ENCODE peak calls at places on chromosomes 4 and X, in seven cellular contexts. O is cardiac muscle cell; Q is iPS DF 6.9; Z is CD4-positive, CD25-positive, alpha-beta regulatory T cell; I is GM23338; H is upper lobe of left lung; J is DND-41. W is an unnamed sample.
A peak's percentile ranks its signal among the peaks of the same experiment; 100 is the strongest.

GRCh38 chrX:63784902-63785692 is at the start of gene ARHGEF9:
- DNase-seq in Z (no peak), I (peak; percentile 76), O (peak; percentile 8), H (peak; percentile 46), Q (peak; percentile 20), J (peak; percentile 60), W (no peak)

GRCh38 chrX:118226060-118226428 is 109.4 kb upstream of the KLHL13 start:
- DNase-seq in J (no peak), I (peak; percentile 16), H (no peak), Z (no peak), Q (no peak), O (peak; percentile 16), W (no peak)

GRCh38 chrX:16946971-16947562 is 609 bp downstream of the REPS2 start:
- DNase-seq in I (no peak), Z (no peak), Q (no peak), H (no peak), O (no peak), J (no peak), W (no peak)

GRCh38 chr4:154618708-154619315 is 6.4 kb upstream of the FGG start:
- DNase-seq in Z (peak; percentile 4), H (no peak), Q (peak; percentile 52), O (peak; percentile 62), I (peak; percentile 85), J (peak; percentile 63), W (peak; percentile 23)

GRCh38 chr4:147760695-147761094 is 28.8 kb downstream of the ARHGAP10 start:
- DNase-seq in I (no peak), J (no peak), H (no peak), O (no peak), Z (no peak), Q (no peak), W (no peak)

GRCh38 chr4:89273741-89274141 is 33.9 kb downstream of the GPRIN3 start:
- DNase-seq in Z (no peak), H (no peak), O (no peak), J (no peak), I (no peak), Q (no peak), W (no peak)

GRCh38 chr4:3284734-3285557 is 7.9 kb upstream of the RGS12 start:
- DNase-seq in Z (no peak), I (no peak), H (no peak), Q (no peak), J (no peak), O (no peak), W (no peak)

GRCh38 chrX:105483011-105483410 is 262.5 kb upstream of the TEX13A start:
- DNase-seq in I (no peak), O (peak; percentile 63), J (no peak), Q (no peak), H (no peak), Z (no peak), W (no peak)

GRCh38 chr4:26141916-26142638 is 178.7 kb upstream of the RBPJ start:
- DNase-seq in I (no peak), O (peak; percentile 25), Q (no peak), H (no peak), J (no peak), Z (no peak), W (no peak)

GRCh38 chrX:69083361-69083760 is 81.9 kb downstream of the PJA1 start:
- DNase-seq in Z (no peak), J (no peak), H (no peak), O (no peak), Q (no peak), I (no peak), W (no peak)

GRCh38 chr4:93842512-93843252 is 14.1 kb downstream of the ATOH1 start:
- DNase-seq in Q (no peak), I (no peak), J (no peak), Z (no peak), H (no peak), O (no peak), W (no peak)

GRCh38 chr4:168496834-168497233 is at the start of gene PALLD:
- DNase-seq in Q (no peak), I (no peak), H (no peak), Z (no peak), J (no peak), O (peak; percentile 26), W (no peak)

GRCh38 chr4:48118081-48118480 is 16.0 kb downstream of the TXK start:
- DNase-seq in O (no peak), I (no peak), J (no peak), H (no peak), Z (no peak), Q (no peak), W (no peak)

GRCh38 chr4:8205241-8205707 is 6.2 kb downstream of the SH3TC1 start:
- DNase-seq in H (peak; percentile 58), I (no peak), O (peak; percentile 70), Z (no peak), J (no peak), Q (no peak), W (no peak)

GRCh38 chr4:8204576-8205227 is 5.6 kb downstream of the SH3TC1 start:
- DNase-seq in J (no peak), H (peak; percentile 66), Z (no peak), Q (no peak), I (no peak), O (no peak), W (no peak)

GRCh38 chr4:8203817-8204216 is 4.7 kb downstream of the SH3TC1 start:
- DNase-seq in I (no peak), Z (no peak), Q (no peak), O (no peak), H (peak; percentile 54), J (no peak), W (no peak)

GRCh38 chr4:8207314-8207713 is 8.2 kb downstream of the SH3TC1 start:
- DNase-seq in H (no peak), O (no peak), Z (no peak), I (no peak), J (no peak), Q (no peak), W (no peak)

GRCh38 chr4:8205749-8206611 is 6.9 kb downstream of the SH3TC1 start:
- DNase-seq in J (peak; percentile 80), Q (no peak), I (no peak), Z (no peak), H (peak; percentile 70), O (no peak), W (no peak)
- H3K27ac ChIP-seq in J (peak overlapping the region; percentile 78), Q (no peak overlapping the region), I (no peak overlapping the region), Z (no peak overlapping the region), H (no peak overlapping the region), O (no peak overlapping the region), W (no peak overlapping the region)

GRCh38 chr4:103198111-103198765 is at the start of gene CENPE:
- DNase-seq in H (peak; percentile 95), O (peak; percentile 93), I (peak; percentile 96), Z (peak; percentile 79), Q (peak; percentile 88), J (peak; percentile 89), W (peak; percentile 75)
- H3K27me3 ChIP-seq in H (no peaks in the 10 kb centered on the region), O (no peaks in the 10 kb centered on the region), I (no peaks in the 10 kb centered on the region), Z (peaks cover 4% of the 10 kb centered on the region), Q (no peaks in the 10 kb centered on the region), J (no peaks in the 10 kb centered on the region), W (no peaks in the 10 kb centered on the region)

DNA sequence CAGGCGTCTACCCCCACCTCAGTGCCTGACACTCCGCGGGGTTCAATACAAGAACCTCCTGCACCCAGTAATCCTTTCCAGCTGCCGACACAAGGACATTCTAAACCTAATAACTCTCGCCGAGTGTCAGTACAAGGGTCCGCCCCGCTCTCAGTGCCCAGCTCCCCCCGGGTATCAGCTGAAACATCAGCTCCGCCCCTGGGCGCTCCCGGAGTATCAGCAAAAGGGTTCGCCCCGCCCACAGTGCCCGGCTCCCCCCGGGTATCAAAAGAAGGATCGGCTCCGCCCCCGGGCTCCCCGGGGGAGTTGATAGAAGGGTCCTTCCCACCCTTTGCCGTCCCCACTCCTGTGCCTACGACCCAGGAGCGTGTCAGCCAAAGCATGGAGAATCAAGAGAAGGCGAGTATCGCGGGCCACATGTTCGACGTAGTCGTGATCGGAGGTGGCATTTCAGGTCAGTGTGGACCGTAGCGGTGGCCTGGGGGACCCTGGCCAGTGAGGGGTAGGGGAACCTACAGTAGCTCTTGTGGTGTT is at the start of gene MAOA:
- DNase-seq in Q (no peak), I (peak; percentile 60), O (peak; percentile 46), J (no peak), H (peak; percentile 89), Z (peak; percentile 40), W (peak; percentile 35)
- H3K27ac ChIP-seq in Q (no peak within 1 kb of the TSS), I (no peak within 1 kb of the TSS), O (no peak within 1 kb of the TSS), J (peak within 1 kb of the TSS; percentile 96), H (peak within 1 kb of the TSS; percentile 98), Z (no peak within 1 kb of the TSS), W (no peak within 1 kb of the TSS)

GRCh38 chr4:114284629-114285028 is 305.2 kb upstream of the ARSJ start:
- DNase-seq in Q (no peak), H (no peak), I (no peak), O (no peak), J (no peak), Z (no peak), W (no peak)
- H3K27me3 ChIP-seq in Q (no peaks in the 10 kb centered on the region), H (no peaks in the 10 kb centered on the region), I (no peaks in the 10 kb centered on the region), O (no peaks in the 10 kb centered on the region), J (no peaks in the 10 kb centered on the region), Z (no peaks in the 10 kb centered on the region), W (peaks cover 7% of the 10 kb centered on the region)

DNA sequence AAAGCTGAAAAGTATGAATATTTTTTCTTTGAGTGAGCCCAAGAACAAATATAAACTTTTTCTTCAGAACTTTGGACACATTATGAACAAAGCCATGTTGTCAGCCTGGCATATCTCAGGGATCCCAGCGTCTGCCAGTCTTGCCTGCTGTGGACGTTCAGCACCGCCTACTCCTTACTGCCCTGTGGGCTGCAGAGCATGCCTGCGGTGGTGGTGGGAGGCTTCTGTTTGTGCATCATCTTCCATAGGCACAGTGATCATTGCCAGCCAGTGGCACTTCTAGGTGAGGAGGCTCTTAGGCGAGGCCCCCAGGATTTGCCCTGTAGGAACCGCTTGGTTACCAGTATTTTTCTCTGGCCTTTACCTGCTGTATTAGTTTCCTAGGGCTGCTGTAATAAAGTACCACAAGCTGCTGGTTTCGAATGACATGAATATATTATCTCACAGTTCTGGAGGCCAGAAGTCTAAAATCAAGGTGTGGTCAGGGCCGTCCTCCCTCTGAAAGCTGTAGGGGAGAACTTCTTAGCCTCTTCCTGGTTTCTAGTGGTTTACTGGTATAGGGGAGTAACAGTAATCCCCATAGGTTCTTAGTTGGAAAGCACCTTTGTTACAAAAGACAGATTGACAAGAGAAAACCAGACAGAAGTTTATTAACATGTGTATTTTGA is 15.4 kb downstream of the ANXA3 start:
- DNase-seq in Z (no peak), H (no peak), O (no peak), Q (no peak), I (no peak), J (no peak), W (no peak)
- H3K27ac ChIP-seq in Z (no peak overlapping the region), H (no peak overlapping the region), O (no peak overlapping the region), Q (no peak overlapping the region), I (peak overlapping the region; percentile 46), J (no peak overlapping the region), W (no peak overlapping the region)

GRCh38 chrX:110448459-110448858 is 89.8 kb downstream of the RTL9 start:
- DNase-seq in J (no peak), I (peak; percentile 25), O (no peak), Z (no peak), Q (no peak), H (no peak), W (no peak)

GRCh38 chrX:110444996-110445395 is 86.3 kb downstream of the RTL9 start:
- DNase-seq in Z (no peak), Q (no peak), J (no peak), H (no peak), I (no peak), O (no peak), W (no peak)

GRCh38 chrX:110440016-110440805 is 81.6 kb downstream of the RTL9 start:
- DNase-seq in J (no peak), Q (no peak), I (no peak), H (no peak), Z (no peak), O (no peak), W (no peak)

GRCh38 chrX:110437686-110438085 is 79.0 kb downstream of the RTL9 start:
- DNase-seq in O (no peak), I (no peak), Q (no peak), H (no peak), J (no peak), Z (no peak), W (no peak)

GRCh38 chrX:110442631-110443030 is 84.0 kb downstream of the RTL9 start:
- DNase-seq in Z (no peak), Q (no peak), I (peak; percentile 65), O (peak; percentile 11), H (no peak), J (peak; percentile 7), W (no peak)
- H3K27me3 ChIP-seq in Z (peaks cover 6% of the 10 kb centered on the region), Q (no peaks in the 10 kb centered on the region), I (no peaks in the 10 kb centered on the region), O (peaks cover 30% of the 10 kb centered on the region), H (peaks cover 5% of the 10 kb centered on the region), J (peaks cover 3% of the 10 kb centered on the region), W (no peaks in the 10 kb centered on the region)